ENCODE peak calls at places on chromosomes 6 and 20, in four cellular contexts. H is activated T-helper 1 cell treated with anti-CD3 and anti-CD28 coated beads, Interleukin-12 subunit alpha, Interleukin-12 subunit beta, Interleukin-2, Interleukin-4 antibody, amounts not matched to agents 30 ng/mL and 10 ng/mL and 1 ng/mL, durations not matched to agents 14 hours and 24 hours and 36 hours; L is mucosa of gallbladder; M is GM12865. F is an unnamed sample.
A peak's percentile ranks its signal among the peaks of the same experiment; 100 is the strongest.

GRCh38 chr6:106870824-106871300 is 103.7 kb downstream of the CD24 start:
- DNase-seq in H (no peak), L (peak; percentile 82), M (no peak), F (no peak)

GRCh38 chr6:154252676-154253075 is 103.9 kb downstream of the IPCEF1 start:
- DNase-seq in H (no peak), L (no peak), M (no peak), F (no peak)

GRCh38 chr20:44688053-44688625 is 27.0 kb upstream of the CCN5 start:
- DNase-seq in H (no peak), L (no peak), M (no peak), F (no peak)

GRCh38 chr6:24926639-24927038 is 9.1 kb downstream of the RIPOR2 start:
- DNase-seq in H (no peak), L (no peak), M (no peak), F (no peak)

GRCh38 chr6:1801401-1801800 is 191.7 kb downstream of the FOXC1 start:
- DNase-seq in H (no peak), L (no peak), M (no peak), F (no peak)

GRCh38 chr6:90414352-90414751 is 117.7 kb upstream of the BACH2 start:
- DNase-seq in H (no peak), L (no peak), M (no peak), F (no peak)

GRCh38 chr6:13593720-13594119 is 19.3 kb downstream of the SIRT5 start:
- DNase-seq in H (no peak), L (no peak), M (no peak), F (no peak)

GRCh38 chr6:31776961-31777666 is at the start of gene VWA7:
- DNase-seq in H (peak; percentile 68), L (peak; percentile 84), M (peak; percentile 83), F (peak; percentile 90)

GRCh38 chr6:31702421-31702818 is 704 bp downstream of the ABHD16A start:
- DNase-seq in H (peak; percentile 11), L (no peak), M (no peak), F (no peak)

GRCh38 chr6:46393161-46393939 is 97.9 kb downstream of the RCAN2 start:
- DNase-seq in H (no peak), L (peak; percentile 25), M (no peak), F (no peak)

GRCh38 chr6:53741417-53741816 is 53.4 kb upstream of the LRRC1 start:
- DNase-seq in H (no peak), L (no peak), M (no peak), F (no peak)

GRCh38 chr6:42429042-42429574 is 22.6 kb downstream of the TRERF1 start:
- DNase-seq in H (no peak), L (no peak), M (no peak), F (no peak)

GRCh38 chr6:39576556-39577303 is 148.5 kb downstream of the KIF6 start:
- DNase-seq in H (no peak), L (no peak), M (no peak), F (no peak)

GRCh38 chr20:11452326-11452725 is 465.4 kb upstream of the BTBD3 start:
- DNase-seq in H (no peak), L (no peak), M (no peak), F (no peak)

GRCh38 chr6:17233531-17233930 is 47.6 kb upstream of the RBM24 start:
- DNase-seq in H (no peak), L (no peak), M (no peak), F (no peak)

GRCh38 chr6:35457907-35458306 is 5.8 kb downstream of the FANCE start:
- DNase-seq in H (no peak), L (no peak), M (no peak), F (no peak)

GRCh38 chr20:64063389-64064144 is 569 bp downstream of the TCEA2 start:
- DNase-seq in H (no peak), L (no peak), M (no peak), F (no peak)

GRCh38 chr6:57313711-57314471 is 3.5 kb upstream of the PRIM2 start:
- DNase-seq in H (no peak), L (peak; percentile 32), M (no peak), F (no peak)

GRCh38 chr6:7727951-7728854 is 2.3 kb downstream of the BMP6 start:
- DNase-seq in H (no peak), L (no peak), M (peak; percentile 39), F (no peak)

GRCh38 chr20:36092424-36093024 is 62.0 kb upstream of the EPB41L1 start:
- DNase-seq in H (no peak), L (no peak), M (no peak), F (no peak)

GRCh38 chr6:117399924-117400323 is 25.8 kb downstream of the ROS1 start:
- DNase-seq in H (no peak), L (no peak), M (no peak), F (no peak)

GRCh38 chr6:84728602-84729001 is 35.8 kb downstream of the TBX18 start:
- DNase-seq in H (no peak), L (no peak), M (peak; percentile 5), F (no peak)

F was measured in Peyer's patch.